ENCODE peak calls at places on chromosomes 12 and 14, in nine cellular contexts. One of them, this sample, is unnamed.

GRCh38 chr12:58420496-58420895 is 479.1 kb downstream of the ATP23 start:
- DNase-seq in NCI-H1105: no peak
- DNase-seq in activated CD4-positive, CD25-positive, alpha-beta regulatory T cell: no peak
- DNase-seq in caudate nucleus: no peak
- DNase-seq in kidney: no peak
- DNase-seq in AG10803: peak
- DNase-seq in Peyer's patch: no peak
- DNase-seq in HCEC 1CT: no peak
- DNase-seq in stimulated activated CD8-positive, alpha-beta memory T cell treated with anti-CD3 and anti-CD28 coated beads, Interleukin-4, amount 100 ng/mL, for 24 hours: no peak
- DNase-seq in this sample: no peak

GRCh38 chr12:1318327-1319031 is 275.9 kb downstream of the FBXL14 start:
- DNase-seq in NCI-H1105: peak
- DNase-seq in activated CD4-positive, CD25-positive, alpha-beta regulatory T cell: no peak
- DNase-seq in caudate nucleus: no peak
- DNase-seq in kidney: peak
- DNase-seq in AG10803: peak
- DNase-seq in Peyer's patch: no peak
- DNase-seq in HCEC 1CT: peak
- DNase-seq in stimulated activated CD8-positive, alpha-beta memory T cell treated with anti-CD3 and anti-CD28 coated beads, Interleukin-4, amount 100 ng/mL, for 24 hours: no peak
- DNase-seq in this sample: no peak

GRCh38 chr12:19031032-19031431 is 98.5 kb upstream of the PLEKHA5 start:
- DNase-seq in NCI-H1105: no peak
- DNase-seq in activated CD4-positive, CD25-positive, alpha-beta regulatory T cell: no peak
- DNase-seq in caudate nucleus: no peak
- DNase-seq in kidney: no peak
- DNase-seq in AG10803: peak
- DNase-seq in Peyer's patch: no peak
- DNase-seq in HCEC 1CT: peak
- DNase-seq in stimulated activated CD8-positive, alpha-beta memory T cell treated with anti-CD3 and anti-CD28 coated beads, Interleukin-4, amount 100 ng/mL, for 24 hours: no peak
- DNase-seq in this sample: no peak

GRCh38 chr12:53599579-53599978 is 26.6 kb downstream of the ATF7 start:
- DNase-seq in NCI-H1105: no peak
- DNase-seq in activated CD4-positive, CD25-positive, alpha-beta regulatory T cell: no peak
- DNase-seq in caudate nucleus: no peak
- DNase-seq in kidney: no peak
- DNase-seq in AG10803: no peak
- DNase-seq in Peyer's patch: no peak
- DNase-seq in HCEC 1CT: peak
- DNase-seq in stimulated activated CD8-positive, alpha-beta memory T cell treated with anti-CD3 and anti-CD28 coated beads, Interleukin-4, amount 100 ng/mL, for 24 hours: no peak
- DNase-seq in this sample: no peak

GRCh38 chr12:97767347-97767746 is 304.7 kb downstream of the RMST start:
- DNase-seq in NCI-H1105: no peak
- DNase-seq in activated CD4-positive, CD25-positive, alpha-beta regulatory T cell: no peak
- DNase-seq in caudate nucleus: no peak
- DNase-seq in kidney: no peak
- DNase-seq in AG10803: no peak
- DNase-seq in Peyer's patch: no peak
- DNase-seq in HCEC 1CT: no peak
- DNase-seq in stimulated activated CD8-positive, alpha-beta memory T cell treated with anti-CD3 and anti-CD28 coated beads, Interleukin-4, amount 100 ng/mL, for 24 hours: no peak
- DNase-seq in this sample: no peak

GRCh38 chr14:74019743-74020142 is 594 bp downstream of the BBOF1 start:
- DNase-seq in NCI-H1105: no peak
- DNase-seq in activated CD4-positive, CD25-positive, alpha-beta regulatory T cell: no peak
- DNase-seq in caudate nucleus: no peak
- DNase-seq in kidney: no peak
- DNase-seq in AG10803: peak
- DNase-seq in Peyer's patch: no peak
- DNase-seq in HCEC 1CT: peak
- DNase-seq in stimulated activated CD8-positive, alpha-beta memory T cell treated with anti-CD3 and anti-CD28 coated beads, Interleukin-4, amount 100 ng/mL, for 24 hours: no peak
- DNase-seq in this sample: no peak

GRCh38 chr12:240566-240965 is 22.1 kb downstream of the SLC6A13 start:
- DNase-seq in NCI-H1105: no peak
- DNase-seq in activated CD4-positive, CD25-positive, alpha-beta regulatory T cell: no peak
- DNase-seq in caudate nucleus: no peak
- DNase-seq in kidney: no peak
- DNase-seq in AG10803: no peak
- DNase-seq in Peyer's patch: no peak
- DNase-seq in HCEC 1CT: no peak
- DNase-seq in stimulated activated CD8-positive, alpha-beta memory T cell treated with anti-CD3 and anti-CD28 coated beads, Interleukin-4, amount 100 ng/mL, for 24 hours: no peak
- DNase-seq in this sample: no peak

GRCh38 chr12:100652488-100652887 is 79.0 kb downstream of the GAS2L3 start:
- DNase-seq in NCI-H1105: no peak
- DNase-seq in activated CD4-positive, CD25-positive, alpha-beta regulatory T cell: no peak
- DNase-seq in caudate nucleus: no peak
- DNase-seq in kidney: no peak
- DNase-seq in AG10803: no peak
- DNase-seq in Peyer's patch: no peak
- DNase-seq in HCEC 1CT: no peak
- DNase-seq in stimulated activated CD8-positive, alpha-beta memory T cell treated with anti-CD3 and anti-CD28 coated beads, Interleukin-4, amount 100 ng/mL, for 24 hours: no peak
- DNase-seq in this sample: no peak

GRCh38 chr12:47757840-47758583 is 668 bp downstream of the RAPGEF3 start:
- DNase-seq in NCI-H1105: no peak
- DNase-seq in activated CD4-positive, CD25-positive, alpha-beta regulatory T cell: no peak
- DNase-seq in caudate nucleus: no peak
- DNase-seq in kidney: peak
- DNase-seq in AG10803: no peak
- DNase-seq in Peyer's patch: no peak
- DNase-seq in HCEC 1CT: no peak
- DNase-seq in stimulated activated CD8-positive, alpha-beta memory T cell treated with anti-CD3 and anti-CD28 coated beads, Interleukin-4, amount 100 ng/mL, for 24 hours: no peak
- DNase-seq in this sample: peak

GRCh38 chr14:21017528-21018245 is 7.2 kb downstream of the NDRG2 start:
- DNase-seq in NCI-H1105: no peak
- DNase-seq in activated CD4-positive, CD25-positive, alpha-beta regulatory T cell: no peak
- DNase-seq in caudate nucleus: no peak
- DNase-seq in kidney: no peak
- DNase-seq in AG10803: no peak
- DNase-seq in Peyer's patch: no peak
- DNase-seq in HCEC 1CT: no peak
- DNase-seq in stimulated activated CD8-positive, alpha-beta memory T cell treated with anti-CD3 and anti-CD28 coated beads, Interleukin-4, amount 100 ng/mL, for 24 hours: no peak
- DNase-seq in this sample: no peak

GRCh38 chr12:93539821-93540220 is 32.7 kb upstream of the SOCS2 start:
- DNase-seq in NCI-H1105: no peak
- DNase-seq in activated CD4-positive, CD25-positive, alpha-beta regulatory T cell: no peak
- DNase-seq in caudate nucleus: no peak
- DNase-seq in kidney: no peak
- DNase-seq in AG10803: peak
- DNase-seq in Peyer's patch: no peak
- DNase-seq in HCEC 1CT: no peak
- DNase-seq in stimulated activated CD8-positive, alpha-beta memory T cell treated with anti-CD3 and anti-CD28 coated beads, Interleukin-4, amount 100 ng/mL, for 24 hours: no peak
- DNase-seq in this sample: no peak